ENCODE peak calls at places on chromosomes 4 and X, in nine cellular contexts. One of them, this sample, is unnamed.

GRCh38 chrX:24023972-24024664 is 2.9 kb downstream of the KLHL15 start:
- DNase-seq in brain microvascular endothelial cell: peak; percentile 6
- DNase-seq in LoVo: no peak
- DNase-seq in fibroblast of pulmonary artery: peak; percentile 26
- DNase-seq in MCF 10A: peak; percentile 16
- DNase-seq in aorta: no peak
- DNase-seq in AG08395: no peak
- DNase-seq in AML-193: peak; percentile 11
- DNase-seq in GM12865: peak; percentile 28
- DNase-seq in this sample: peak; percentile 35

GRCh38 chr4:86302242-86302641 is 57.6 kb downstream of the MAPK10 start:
- DNase-seq in AG08395: peak; percentile 6
- DNase-seq in GM12865: peak; percentile 57
- DNase-seq in LoVo: no peak
- DNase-seq in MCF 10A: peak; percentile 8
- DNase-seq in fibroblast of pulmonary artery: peak; percentile 93
- DNase-seq in AML-193: no peak
- DNase-seq in brain microvascular endothelial cell: no peak
- DNase-seq in aorta: peak; percentile 42
- DNase-seq in this sample: no peak

GRCh38 chr4:55397024-55397520 is 1.3 kb downstream of the TMEM165 start:
- DNase-seq in brain microvascular endothelial cell: no peak
- DNase-seq in AML-193: no peak
- DNase-seq in aorta: no peak
- DNase-seq in GM12865: peak; percentile 12
- DNase-seq in fibroblast of pulmonary artery: peak; percentile 72
- DNase-seq in MCF 10A: peak; percentile 27
- DNase-seq in AG08395: no peak
- DNase-seq in LoVo: no peak
- DNase-seq in this sample: peak; percentile 46

GRCh38 chr4:622996-623913 is 2.1 kb upstream of the PDE6B start:
- DNase-seq in aorta: peak; percentile 32
- DNase-seq in LoVo: no peak
- DNase-seq in GM12865: no peak
- DNase-seq in brain microvascular endothelial cell: no peak
- DNase-seq in fibroblast of pulmonary artery: no peak
- DNase-seq in AG08395: no peak
- DNase-seq in MCF 10A: no peak
- DNase-seq in AML-193: no peak
- DNase-seq in this sample: no peak

GRCh38 chr4:39638358-39639239 is at the start of gene SMIM14:
- DNase-seq in brain microvascular endothelial cell: peak; percentile 97
- DNase-seq in GM12865: peak; percentile 95
- DNase-seq in fibroblast of pulmonary artery: peak; percentile 99
- DNase-seq in aorta: peak; percentile 99
- DNase-seq in AG08395: peak; percentile 99
- DNase-seq in AML-193: peak; percentile 89
- DNase-seq in LoVo: peak; percentile 97
- DNase-seq in MCF 10A: peak; percentile 98
- DNase-seq in this sample: peak; percentile 98

GRCh38 chr4:76028242-76028859 is 5.1 kb upstream of the CXCL10 start:
- DNase-seq in MCF 10A: peak; percentile 6
- DNase-seq in fibroblast of pulmonary artery: peak; percentile 38
- DNase-seq in AML-193: peak; percentile 16
- DNase-seq in LoVo: no peak
- DNase-seq in GM12865: no peak
- DNase-seq in brain microvascular endothelial cell: no peak
- DNase-seq in AG08395: no peak
- DNase-seq in aorta: no peak
- DNase-seq in this sample: no peak

GRCh38 chr4:85861064-85861767 is 386.3 kb downstream of the ARHGAP24 start:
- DNase-seq in AML-193: no peak
- DNase-seq in brain microvascular endothelial cell: no peak
- DNase-seq in MCF 10A: peak; percentile 67
- DNase-seq in aorta: no peak
- DNase-seq in AG08395: no peak
- DNase-seq in fibroblast of pulmonary artery: peak; percentile 17
- DNase-seq in GM12865: no peak
- DNase-seq in LoVo: no peak
- DNase-seq in this sample: no peak

GRCh38 chr4:3765271-3766206 is 646 bp upstream of the ADRA2C start:
- DNase-seq in aorta: peak; percentile 80
- DNase-seq in brain microvascular endothelial cell: peak; percentile 37
- DNase-seq in AML-193: no peak
- DNase-seq in MCF 10A: peak; percentile 34
- DNase-seq in GM12865: no peak
- DNase-seq in LoVo: peak; percentile 19
- DNase-seq in fibroblast of pulmonary artery: peak; percentile 13
- DNase-seq in AG08395: peak; percentile 65
- DNase-seq in this sample: peak; percentile 58

GRCh38 chr4:137032242-137032641 is 500.1 kb downstream of the PCDH18 start:
- DNase-seq in GM12865: no peak
- DNase-seq in aorta: no peak
- DNase-seq in AML-193: no peak
- DNase-seq in fibroblast of pulmonary artery: peak; percentile 4
- DNase-seq in brain microvascular endothelial cell: no peak
- DNase-seq in LoVo: no peak
- DNase-seq in AG08395: no peak
- DNase-seq in MCF 10A: peak; percentile 38
- DNase-seq in this sample: no peak

GRCh38 chr4:1206299-1207156 is 34.1 kb upstream of the SPON2 start:
- DNase-seq in AML-193: no peak
- DNase-seq in MCF 10A: no peak
- DNase-seq in brain microvascular endothelial cell: no peak
- DNase-seq in GM12865: no peak
- DNase-seq in AG08395: no peak
- DNase-seq in aorta: peak; percentile 38
- DNase-seq in fibroblast of pulmonary artery: no peak
- DNase-seq in LoVo: no peak
- DNase-seq in this sample: no peak

GRCh38 chr4:44493924-44494323 is 45.3 kb upstream of the KCTD8 start:
- DNase-seq in LoVo: peak; percentile 31
- DNase-seq in AG08395: no peak
- DNase-seq in brain microvascular endothelial cell: peak; percentile 0
- DNase-seq in fibroblast of pulmonary artery: peak; percentile 45
- DNase-seq in MCF 10A: peak; percentile 50
- DNase-seq in AML-193: peak; percentile 2
- DNase-seq in aorta: no peak
- DNase-seq in GM12865: peak; percentile 16
- DNase-seq in this sample: peak; percentile 60

GRCh38 chrX:133859860-133860259 is 125.5 kb downstream of the GPC3 start:
- DNase-seq in brain microvascular endothelial cell: peak; percentile 22
- DNase-seq in LoVo: no peak
- DNase-seq in MCF 10A: peak; percentile 49
- DNase-seq in aorta: no peak
- DNase-seq in fibroblast of pulmonary artery: peak; percentile 67
- DNase-seq in AG08395: no peak
- DNase-seq in AML-193: no peak
- DNase-seq in GM12865: no peak
- DNase-seq in this sample: no peak

GRCh38 chr4:130125468-130125867 is 1029.5 kb downstream of the C4orf33 start:
- DNase-seq in fibroblast of pulmonary artery: peak; percentile 17
- DNase-seq in aorta: no peak
- DNase-seq in AML-193: no peak
- DNase-seq in MCF 10A: no peak
- DNase-seq in GM12865: no peak
- DNase-seq in LoVo: no peak
- DNase-seq in brain microvascular endothelial cell: peak; percentile 10
- DNase-seq in AG08395: no peak
- DNase-seq in this sample: no peak

GRCh38 chr4:137692205-137692604 is 159.9 kb upstream of the PCDH18 start:
- DNase-seq in AG08395: no peak
- DNase-seq in aorta: no peak
- DNase-seq in LoVo: no peak
- DNase-seq in MCF 10A: no peak
- DNase-seq in fibroblast of pulmonary artery: no peak
- DNase-seq in brain microvascular endothelial cell: no peak
- DNase-seq in AML-193: no peak
- DNase-seq in GM12865: no peak
- DNase-seq in this sample: no peak